ENCODE peak calls at places on chromosomes 5 and 9, in four cellular contexts. W is occipital lobe, S is DMS79, R is sciatic nerve. Q is an unnamed sample.

GRCh38 chr5:124398471-124398870 is 348.0 kb downstream of the ZNF608 start:
- DNase-seq in W (no peak), R (no peak), S (no peak), Q (no peak)

GRCh38 chr9:93422987-93423386 is 28.5 kb upstream of the FAM120A start:
- DNase-seq in W (no peak), S (peak), R (no peak), Q (no peak)

GRCh38 chr5:173915310-173916005 is 27.3 kb downstream of the CPEB4 start:
- DNase-seq in S (no peak), R (no peak), W (no peak), Q (no peak)

GRCh38 chr9:14538529-14538928 is 154.7 kb downstream of the ZDHHC21 start:
- DNase-seq in S (no peak), W (no peak), R (no peak), Q (no peak)

GRCh38 chr5:80369521-80369920 is 38.3 kb upstream of the ZFYVE16 start:
- DNase-seq in W (no peak), R (no peak), S (no peak), Q (no peak)

GRCh38 chr5:36877667-36878420 is 1.3 kb downstream of the NIPBL start:
- DNase-seq in S (peak), R (no peak), W (no peak), Q (no peak)

GRCh38 chr5:151598984-151599383 is 7.9 kb upstream of the FAT2 start:
- DNase-seq in S (no peak), R (no peak), W (no peak), Q (peak)

GRCh38 chr5:103744159-103744558 is 181.6 kb upstream of the NUDT12 start:
- DNase-seq in W (no peak), S (no peak), R (no peak), Q (no peak)

GRCh38 chr5:151924564-151925395 is at the start of gene GLRA1:
- DNase-seq in W (no peak), S (no peak), R (peak), Q (no peak)

GRCh38 chr5:175542232-175542965 is 64.0 kb downstream of the SFXN1 start:
- DNase-seq in R (no peak), W (no peak), S (peak), Q (no peak)

GRCh38 chr5:170552486-170553122 is 48.8 kb downstream of the KCNIP1 start:
- DNase-seq in W (peak), S (no peak), R (peak), Q (no peak)